ENCODE peak calls at places on chromosomes 13 and 19, in nine cellular contexts. S is SK-N-SH; B is CD8-positive, alpha-beta memory T cell; Y is H9; I is stomach; R is keratinocyte; C is naive thymus-derived CD4-positive, alpha-beta T cell; J is H1; K is CD4-positive, alpha-beta memory T cell. H is an unnamed sample.

GRCh38 chr19:16293133-16294085 is 31.2 kb upstream of the KLF2 start:
- DNase-seq in S (no peak), B (no peak), Y (no peak), I (peak; percentile 66), R (no peak), C (no peak), J (no peak), K (no peak), H (peak; percentile 61)

GRCh38 chr13:59963383-59963782 is 200.3 kb downstream of the DIAPH3 start:
- DNase-seq in S (no peak), B (no peak), Y (no peak), I (no peak), R (no peak), C (no peak), J (no peak), K (no peak), H (no peak)

GRCh38 chr13:40874138-40874776 is 84.8 kb downstream of the SLC25A15 start:
- DNase-seq in S (no peak), B (no peak), Y (no peak), I (no peak), R (no peak), C (no peak), J (no peak), K (peak; percentile 6), H (no peak)

GRCh38 chr19:9981406-9982260 is 28.7 kb downstream of the COL5A3 start:
- DNase-seq in S (no peak), B (no peak), Y (no peak), I (no peak), R (no peak), C (no peak), J (no peak), K (no peak), H (no peak)

GRCh38 chr19:49244256-49244655 is 80.7 kb downstream of the SLC6A16 start:
- DNase-seq in S (no peak), B (no peak), Y (no peak), I (no peak), R (no peak), C (no peak), J (peak; percentile 35), K (no peak), H (no peak)

GRCh38 chr13:40057228-40057627 is 401.8 kb downstream of the COG6 start:
- DNase-seq in S (no peak), B (no peak), Y (no peak), I (no peak), R (no peak), C (no peak), J (no peak), K (no peak), H (no peak)

GRCh38 chr19:10454267-10454666 is 33.9 kb downstream of the PDE4A start:
- DNase-seq in S (peak; percentile 86), B (no peak), Y (peak; percentile 80), I (no peak), R (no peak), C (no peak), J (peak; percentile 85), K (no peak), H (no peak)

GRCh38 chr13:23325191-23325590 is 108.3 kb downstream of the SACS start:
- DNase-seq in S (no peak), B (no peak), Y (no peak), I (no peak), R (no peak), C (no peak), J (no peak), K (no peak), H (no peak)

GRCh38 chr13:67421475-67421874 is 191.3 kb upstream of the PCDH9 start:
- DNase-seq in S (no peak), B (no peak), Y (no peak), I (no peak), R (no peak), C (no peak), J (no peak), K (no peak), H (no peak)

GRCh38 chr13:113723400-113724015 is 35.5 kb upstream of the TMEM255B start:
- DNase-seq in S (no peak), B (no peak), Y (no peak), I (no peak), R (no peak), C (no peak), J (no peak), K (no peak), H (no peak)

GRCh38 chr19:37654525-37654832 is 786 bp downstream of the ZFP30 start:
- DNase-seq in S (no peak), B (no peak), Y (no peak), I (no peak), R (no peak), C (peak; percentile 10), J (no peak), K (peak; percentile 25), H (no peak)

GRCh38 chr19:33332248-33332647 is 29.9 kb upstream of the CEBPA start:
- DNase-seq in S (no peak), B (no peak), Y (no peak), I (no peak), R (no peak), C (no peak), J (no peak), K (no peak), H (no peak)

GRCh38 chr19:15730538-15730937 is 2.7 kb downstream of the OR10H2 start:
- DNase-seq in S (no peak), B (no peak), Y (no peak), I (no peak), R (no peak), C (no peak), J (no peak), K (no peak), H (no peak)

GRCh38 chr19:50311723-50312635 is 17.2 kb downstream of the KCNC3 start:
- DNase-seq in S (peak; percentile 93), B (no peak), Y (peak; percentile 85), I (no peak), R (no peak), C (no peak), J (peak; percentile 89), K (no peak), H (no peak)

GRCh38 chr13:24921003-24921402 is 157.0 kb downstream of the RNF17 start:
- DNase-seq in S (no peak), B (no peak), Y (no peak), I (no peak), R (no peak), C (no peak), J (no peak), K (no peak), H (no peak)

GRCh38 chr13:109243311-109243951 is 543.0 kb downstream of the IRS2 start:
- DNase-seq in S (no peak), B (no peak), Y (no peak), I (no peak), R (peak; percentile 54), C (no peak), J (no peak), K (no peak), H (no peak)

GRCh38 chr19:5054551-5055456 is 85.9 kb downstream of the KDM4B start:
- DNase-seq in S (no peak), B (no peak), Y (no peak), I (no peak), R (no peak), C (no peak), J (no peak), K (no peak), H (no peak)

GRCh38 chr13:52711277-52711676 is 28.3 kb downstream of the CNMD start:
- DNase-seq in S (peak; percentile 39), B (no peak), Y (peak; percentile 50), I (no peak), R (no peak), C (no peak), J (no peak), K (no peak), H (no peak)

GRCh38 chr19:17394891-17395415 is 957 bp upstream of the CCDC194 start:
- DNase-seq in S (peak; percentile 81), B (peak; percentile 27), Y (peak; percentile 86), I (peak; percentile 58), R (peak; percentile 46), C (no peak), J (peak; percentile 89), K (peak; percentile 50), H (no peak)
- H3K27ac ChIP-seq in S (no peak overlapping the region), B (no peak overlapping the region), Y (no peak overlapping the region), I (no peak overlapping the region), R (no peak overlapping the region), C (no peak overlapping the region), J (peak overlapping the region; percentile 55), K (peak overlapping the region; percentile 21), H (no peak overlapping the region)

DNA sequence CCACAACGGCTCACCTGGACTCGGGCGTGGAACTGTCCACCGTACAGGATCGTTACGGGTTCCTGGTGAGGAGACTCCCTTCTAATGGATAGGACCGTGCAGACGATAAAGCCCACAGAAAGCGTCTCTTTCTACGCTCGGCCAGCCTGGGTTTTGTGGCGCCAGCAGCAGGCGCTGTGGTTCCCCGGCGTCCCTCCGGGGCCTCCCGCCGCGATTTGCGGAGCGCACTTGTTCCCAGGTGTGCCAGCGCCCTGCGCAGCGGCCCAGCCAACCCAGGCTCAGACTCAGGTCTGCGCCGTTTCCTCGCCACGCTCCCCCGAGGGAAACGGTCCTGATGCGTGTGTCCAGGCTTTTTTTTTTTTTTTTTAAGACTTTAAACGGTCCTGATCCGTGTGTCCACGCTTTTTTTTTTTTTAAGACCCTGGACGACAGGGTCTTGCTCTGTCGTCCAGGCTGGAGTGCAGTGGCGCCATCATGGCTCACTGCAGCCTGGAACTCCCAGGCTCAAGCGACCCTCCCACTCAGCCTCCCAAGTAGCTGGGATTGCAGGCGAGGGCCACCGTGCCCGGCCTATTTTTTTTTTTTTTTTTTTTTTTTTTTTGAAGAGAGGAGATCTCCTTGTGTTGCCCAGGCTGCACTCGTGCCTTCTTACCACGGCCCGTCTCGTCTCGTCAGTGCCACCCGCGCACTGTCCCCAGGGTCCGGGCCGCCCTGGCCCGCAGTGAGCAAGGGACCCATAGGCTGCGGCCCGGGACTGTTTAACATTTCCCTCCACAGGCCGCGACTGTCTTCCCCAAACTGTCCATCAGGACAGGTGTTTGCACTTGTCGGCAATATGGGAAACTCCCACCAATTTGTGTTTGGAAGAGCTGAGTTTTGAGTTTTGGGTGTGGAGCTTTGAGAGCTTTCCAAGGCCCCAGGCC is 23.8 kb downstream of the GJA3 start:
- DNase-seq in S (peak; percentile 75), B (peak; percentile 38), Y (peak; percentile 78), I (peak; percentile 59), R (no peak), C (no peak), J (peak; percentile 85), K (peak; percentile 26), H (no peak)
- H3K27ac ChIP-seq in S (no peak overlapping the region), B (no peak overlapping the region), Y (no peak overlapping the region), I (no peak overlapping the region), R (no peak overlapping the region), C (no peak overlapping the region), J (no peak overlapping the region), K (no peak overlapping the region), H (no peak overlapping the region)

DNA sequence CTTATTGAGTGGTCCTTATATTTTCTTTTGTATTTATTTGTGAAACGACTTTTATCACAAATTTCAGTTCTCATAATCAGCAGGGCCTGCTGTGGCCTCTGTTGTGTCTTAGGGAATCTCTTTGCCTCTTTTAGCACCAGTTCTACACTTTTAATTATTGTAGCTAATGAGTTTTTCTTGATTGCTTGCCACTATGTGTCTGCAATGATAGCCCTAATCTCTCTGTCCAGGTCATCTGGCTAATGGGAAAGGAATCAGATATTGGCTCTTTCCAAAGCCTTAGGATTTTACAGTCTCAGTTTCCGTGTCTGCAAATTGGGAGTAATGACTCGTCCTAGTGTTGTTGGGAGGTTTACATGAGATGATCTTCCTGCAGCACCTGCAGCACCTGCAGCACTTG is 10.2 kb downstream of the WDFY2 start:
- DNase-seq in S (no peak), B (no peak), Y (no peak), I (no peak), R (no peak), C (no peak), J (no peak), K (no peak), H (no peak)
- H3K27ac ChIP-seq in S (no peak overlapping the region), B (no peak overlapping the region), Y (no peak overlapping the region), I (no peak overlapping the region), R (no peak overlapping the region), C (no peak overlapping the region), J (no peak overlapping the region), K (no peak overlapping the region), H (no peak overlapping the region)

GRCh38 chr13:91196958-91197357 is 150.5 kb upstream of the MIR17HG start:
- DNase-seq in S (no peak), B (no peak), Y (no peak), I (no peak), R (no peak), C (no peak), J (no peak), K (no peak), H (no peak)
- H3K27ac ChIP-seq in S (no peak overlapping the region), B (no peak overlapping the region), Y (no peak overlapping the region), I (no peak overlapping the region), R (no peak overlapping the region), C (no peak overlapping the region), J (no peak overlapping the region), K (no peak overlapping the region), H (no peak overlapping the region)